ENCODE peak calls at places on chromosome 11, in five cellular contexts. P is anterior cingulate cortex, N is left ventricle myocardium superior, L is NCI-H1436, F is GM03348. S is an unnamed sample.

GRCh38 chr11:62705880-62706831 is 1.1 kb downstream of the BSCL2 start:
- DNase-seq in P (peak), N (peak), L (peak), F (peak), S (peak)

GRCh38 chr11:115959098-115959497 is 454.9 kb upstream of the CADM1 start:
- DNase-seq in P (no peak), N (no peak), L (peak), F (no peak), S (peak)

GRCh38 chr11:77082838-77083552 is 16.2 kb downstream of the CAPN5 start:
- DNase-seq in P (no peak), N (peak), L (no peak), F (peak), S (no peak)

GRCh38 chr11:87879118-87879517 is 296.1 kb downstream of the RAB38 start:
- DNase-seq in P (no peak), N (no peak), L (no peak), F (peak), S (no peak)

GRCh38 chr11:57214087-57214395 is 23.0 kb downstream of the APLNR start:
- DNase-seq in P (no peak), N (no peak), L (no peak), F (peak), S (no peak)

GRCh38 chr11:58061813-58062212 is 31.1 kb downstream of the OR6Q1 start:
- DNase-seq in P (no peak), N (no peak), L (no peak), F (peak), S (no peak)

GRCh38 chr11:69377029-69377952 is 83.3 kb downstream of the MYEOV start:
- DNase-seq in P (no peak), N (peak), L (no peak), F (no peak), S (no peak)

GRCh38 chr11:40688369-40688768 is 771.1 kb downstream of the LRRC4C start:
- DNase-seq in P (no peak), N (no peak), L (no peak), F (no peak), S (no peak)

GRCh38 chr11:8863838-8864237 is 47.2 kb upstream of the AKIP1 start:
- DNase-seq in P (no peak), N (no peak), L (no peak), F (peak), S (no peak)

GRCh38 chr11:83521647-83522596 is 235.8 kb upstream of the CCDC90B start:
- DNase-seq in P (no peak), N (no peak), L (no peak), F (peak), S (peak)

GRCh38 chr11:64400096-64400495 is 41.1 kb downstream of the RPS6KA4 start:
- DNase-seq in P (no peak), N (no peak), L (no peak), F (peak), S (no peak)

S was measured in NCI-H748 treated with DMSO at 0.1 percent for 48 hours.